ENCODE peak calls at places on chromosome 11, in nine cellular contexts. A, I, Q, E, K, H, P, L and B are unnamed samples.

GRCh38 chr11:71342116-71342515 is 89.7 kb upstream of the SHANK2 start:
- DNase-seq in A (no peak), I (no peak), Q (peak), E (peak), K (peak), H (no peak), P (no peak), L (peak), B (no peak)

GRCh38 chr11:68889948-68890446 is 13.6 kb downstream of the MRPL21 start:
- DNase-seq in A (no peak), I (peak), Q (peak), E (peak), K (peak), H (peak), P (no peak), L (peak), B (peak)

GRCh38 chr11:18578975-18579598 is 9.4 kb downstream of the UEVLD start:
- DNase-seq in A (no peak), I (no peak), Q (no peak), E (no peak), K (no peak), H (peak), P (no peak), L (no peak), B (no peak)

GRCh38 chr11:64327993-64328392 is 10.1 kb downstream of the PRDX5 start:
- DNase-seq in A (no peak), I (no peak), Q (no peak), E (no peak), K (no peak), H (no peak), P (no peak), L (no peak), B (no peak)

GRCh38 chr11:84673753-84674152 is 953.4 kb downstream of the DLG2 start:
- DNase-seq in A (peak), I (no peak), Q (peak), E (no peak), K (no peak), H (peak), P (no peak), L (peak), B (no peak)

GRCh38 chr11:116832350-116833290 is 2.9 kb downstream of the APOC3 start:
- DNase-seq in A (no peak), I (no peak), Q (no peak), E (peak), K (no peak), H (no peak), P (no peak), L (no peak), B (no peak)

GRCh38 chr11:116513894-116514293 is 258.9 kb downstream of the BUD13 start:
- DNase-seq in A (peak), I (no peak), Q (peak), E (no peak), K (peak), H (peak), P (no peak), L (peak), B (peak)

GRCh38 chr11:31656051-31656450 is 146.5 kb downstream of the ELP4 start:
- DNase-seq in A (no peak), I (no peak), Q (peak), E (no peak), K (peak), H (no peak), P (no peak), L (peak), B (peak)

GRCh38 chr11:118915396-118915795 is 10.3 kb downstream of the BCL9L start:
- DNase-seq in A (no peak), I (no peak), Q (no peak), E (no peak), K (no peak), H (peak), P (no peak), L (no peak), B (no peak)

GRCh38 chr11:86978756-86979608 is 23.8 kb upstream of the FZD4 start:
- DNase-seq in A (peak), I (no peak), Q (peak), E (no peak), K (peak), H (no peak), P (no peak), L (no peak), B (peak)

GRCh38 chr11:17650601-17650911 is 68.8 kb upstream of the MYOD1 start:
- DNase-seq in A (no peak), I (no peak), Q (no peak), E (no peak), K (no peak), H (peak), P (no peak), L (no peak), B (no peak)

GRCh38 chr11:18791175-18792065 is at the start of gene PTPN5:
- DNase-seq in A (no peak), I (no peak), Q (peak), E (no peak), K (no peak), H (peak), P (no peak), L (peak), B (peak)

GRCh38 chr11:69921429-69922014 is 102.3 kb upstream of the FGF3 start:
- DNase-seq in A (no peak), I (no peak), Q (no peak), E (peak), K (no peak), H (peak), P (no peak), L (no peak), B (no peak)

GRCh38 chr11:66360406-66361073 is 11.0 kb downstream of the SLC29A2 start:
- DNase-seq in A (no peak), I (no peak), Q (no peak), E (peak), K (no peak), H (no peak), P (no peak), L (no peak), B (no peak)

GRCh38 chr11:121513807-121514206 is 61.0 kb upstream of the SORL1-AS1 start:
- DNase-seq in A (no peak), I (no peak), Q (no peak), E (no peak), K (no peak), H (no peak), P (no peak), L (no peak), B (no peak)

GRCh38 chr11:100010393-100010792 is 676.7 kb upstream of the ARHGAP42 start:
- DNase-seq in A (no peak), I (no peak), Q (no peak), E (no peak), K (no peak), H (peak), P (no peak), L (no peak), B (no peak)
- TF ChIP-seq CTCF in A (no peak), I (no peak), Q (no peak), E (no peak), K (no peak), H (peak), P (no peak), L (no peak), B (no peak)

DNA sequence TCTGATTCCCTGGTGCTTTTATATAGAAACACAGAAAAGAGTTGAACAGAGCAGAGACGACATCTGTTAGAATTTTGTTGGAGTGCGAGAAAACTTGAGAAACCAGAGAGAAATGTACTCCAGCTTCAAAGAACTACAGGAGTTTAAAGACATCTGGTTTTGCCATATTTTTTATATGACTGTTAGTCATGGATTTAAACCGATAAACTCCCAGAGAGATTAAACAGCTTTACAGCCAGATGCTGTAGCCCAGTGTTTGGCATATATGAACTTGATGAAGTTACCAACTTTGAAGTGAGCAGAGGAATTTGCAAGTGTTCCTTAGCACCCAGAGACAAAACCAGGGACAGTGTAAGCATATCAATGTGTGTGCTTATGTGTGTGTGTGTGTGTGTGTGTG is 1083.1 kb downstream of the LRRC4C start:
- DNase-seq in A (no peak), I (no peak), Q (no peak), E (no peak), K (no peak), H (no peak), P (no peak), L (no peak), B (no peak)
- H3K4me3 ChIP-seq in A (no peak), I (no peak), Q (no peak), E (no peak), K (no peak), H (no peak), P (no peak), L (no peak), B (no peak)

DNA sequence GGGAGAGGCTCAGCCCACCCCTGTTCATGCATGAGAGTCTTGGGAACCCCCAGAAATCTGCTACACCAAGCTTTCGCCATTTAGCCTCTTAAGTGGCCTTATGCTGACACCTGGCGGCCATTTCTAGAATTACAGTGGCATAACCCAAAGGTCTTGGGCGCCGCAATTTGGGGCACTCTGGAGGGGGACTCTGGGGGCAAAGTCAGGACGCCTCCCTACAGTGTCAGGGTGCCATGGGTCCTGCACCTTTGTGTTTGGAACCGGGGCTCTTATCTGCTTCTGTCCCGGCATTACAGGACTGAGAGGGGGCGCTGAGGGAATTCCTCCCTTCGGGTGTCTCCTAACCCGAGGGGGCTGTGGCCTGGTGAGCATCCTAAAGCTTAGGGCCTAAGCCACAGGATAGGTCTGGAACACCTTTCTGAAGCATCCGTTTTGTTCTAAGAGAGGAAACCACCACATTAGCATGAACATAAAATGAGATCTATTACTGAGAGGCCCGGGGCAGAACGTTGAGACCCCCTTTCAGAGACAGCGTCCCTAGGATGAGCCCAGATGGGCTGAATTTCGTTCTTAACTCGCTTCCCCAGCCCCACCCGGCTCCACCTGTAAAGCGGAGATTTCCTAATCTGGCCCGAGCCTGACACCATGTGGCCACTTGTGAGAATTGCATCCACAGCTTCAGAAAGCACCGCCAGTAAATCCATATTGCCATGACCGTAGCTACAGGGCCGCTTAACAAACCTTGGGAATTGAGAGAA is 9.3 kb downstream of the INS start:
- DNase-seq in A (peak), I (peak), Q (peak), E (peak), K (peak), H (peak), P (no peak), L (peak), B (peak)
- TF ChIP-seq CTCF in A (peak), I (peak), Q (peak), E (peak), K (peak), H (peak), P (peak), L (peak), B (peak)

DNA sequence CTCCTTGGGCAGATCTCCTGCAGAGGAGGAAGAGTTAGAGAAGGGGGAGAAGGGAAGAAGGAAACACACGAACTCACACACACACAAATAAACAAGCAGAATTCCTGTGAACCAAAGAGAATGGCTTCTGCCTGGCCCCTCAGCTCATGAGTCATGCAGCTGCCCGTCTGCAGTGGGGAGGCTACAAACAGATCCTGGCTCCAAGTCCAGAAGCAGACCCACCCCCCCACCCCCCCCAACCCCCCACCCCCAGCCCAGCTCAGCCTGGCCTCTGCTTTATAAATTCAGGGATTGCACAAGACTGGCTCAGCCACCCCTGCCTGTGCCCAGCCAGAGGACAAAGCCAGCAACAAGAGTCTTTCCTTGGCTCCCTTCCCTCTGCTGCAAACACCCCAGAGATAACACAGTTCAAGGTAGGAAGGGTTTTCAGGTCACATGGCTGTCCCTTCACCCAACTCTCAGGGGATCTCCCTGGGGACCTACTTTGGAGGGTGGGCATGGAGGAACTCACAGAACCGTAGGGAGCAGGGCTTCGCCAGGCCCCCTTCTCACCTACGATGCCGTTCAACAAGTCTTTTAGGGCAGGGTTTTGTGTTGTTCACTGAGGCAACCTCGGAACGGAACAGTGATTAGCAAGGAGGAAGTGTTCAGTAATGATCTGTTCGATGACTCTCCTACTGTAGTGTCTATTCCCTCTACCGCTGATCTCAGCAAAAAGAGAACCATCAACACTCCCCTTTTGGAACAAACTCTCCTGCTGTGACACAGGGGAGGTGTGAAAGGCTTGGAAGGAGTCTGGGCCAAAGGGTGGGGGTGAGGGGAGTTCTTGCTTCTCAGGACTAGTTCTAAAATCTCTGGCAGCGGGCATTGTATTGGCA is 35.5 kb downstream of the RPL27A start:
- DNase-seq in A (no peak), I (peak), Q (peak), E (no peak), K (peak), H (peak), P (no peak), L (peak), B (peak)
- H3K4me3 ChIP-seq in A (no peak), I (no peak), Q (no peak), E (no peak), K (peak), H (no peak), P (no peak), L (peak), B (peak)

DNA sequence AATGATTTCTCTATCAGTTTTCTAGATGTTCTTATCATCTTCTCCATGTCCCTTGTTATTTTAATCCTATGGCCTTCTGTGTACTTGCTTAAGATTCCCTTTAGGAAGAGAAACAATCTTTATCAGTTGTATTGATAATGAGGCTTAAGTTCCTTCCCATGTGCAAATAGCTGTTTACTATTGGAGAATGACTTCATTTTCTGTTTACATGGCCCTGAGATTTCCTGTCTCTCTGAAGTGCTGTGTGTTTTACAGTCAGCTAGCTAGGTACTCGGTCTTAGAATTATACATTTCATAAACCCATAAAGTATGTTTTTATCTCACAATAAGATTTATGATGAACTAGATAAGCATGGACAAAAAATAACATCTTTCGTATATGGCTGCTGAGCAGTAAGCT is 67.5 kb upstream of the CCDC179 start:
- DNase-seq in A (no peak), I (no peak), Q (no peak), E (no peak), K (no peak), H (no peak), P (no peak), L (no peak), B (no peak)
- TF ChIP-seq CTCF in A (no peak), I (no peak), Q (no peak), E (no peak), K (no peak), H (no peak), P (no peak), L (no peak), B (no peak)

GRCh38 chr11:62554377-62554776 is 7.8 kb upstream of the AHNAK start:
- DNase-seq in A (no peak), I (peak), Q (no peak), E (no peak), K (no peak), H (peak), P (no peak), L (no peak), B (no peak)
- H3K4me3 ChIP-seq in A (no peak), I (peak), Q (no peak), E (no peak), K (no peak), H (no peak), P (no peak), L (no peak), B (no peak)